ENCODE peak calls at places on chromosomes 1 and 21, in four cellular contexts. G is GM06990, Q is pancreas, P is cardiac muscle cell. V is an unnamed sample.
A peak's percentile ranks its signal among the peaks of the same experiment; 100 is the strongest.

GRCh38 chr1:17624540-17625256 is 85.2 kb downstream of the ARHGEF10L start:
- DNase-seq in G (no peak), Q (no peak), P (peak; percentile 46), V (no peak)

GRCh38 chr1:45954401-45954847 is 151.0 kb downstream of the MAST2 start:
- DNase-seq in G (no peak), Q (peak; percentile 40), P (peak; percentile 70), V (no peak)

GRCh38 chr21:38352536-38353219 is 95.9 kb downstream of the KCNJ15 start:
- DNase-seq in G (no peak), Q (peak; percentile 45), P (peak; percentile 80), V (peak; percentile 71)

GRCh38 chr1:2376261-2376741 is 15.1 kb downstream of the MORN1 start:
- DNase-seq in G (no peak), Q (no peak), P (no peak), V (no peak)

GRCh38 chr1:53946252-53947171 is at the start of gene LRRC42:
- DNase-seq in G (no peak), Q (no peak), P (no peak), V (no peak)

GRCh38 chr1:87201768-87202167 is 126.9 kb upstream of the LMO4 start:
- DNase-seq in G (no peak), Q (no peak), P (no peak), V (no peak)

GRCh38 chr1:74436078-74436477 is 76.3 kb downstream of the LRRC53 start:
- DNase-seq in G (no peak), Q (no peak), P (no peak), V (no peak)

GRCh38 chr1:6688757-6689156 is 12.9 kb downstream of the DNAJC11 start:
- DNase-seq in G (no peak), Q (no peak), P (peak; percentile 11), V (no peak)

GRCh38 chr1:163820190-163820589 is 498.4 kb downstream of the NUF2 start:
- DNase-seq in G (no peak), Q (no peak), P (peak; percentile 10), V (no peak)

GRCh38 chr1:29673669-29674624 is 437.6 kb downstream of the PTPRU start:
- DNase-seq in G (no peak), Q (no peak), P (no peak), V (no peak)

GRCh38 chr1:228108742-228109072 is 392 bp downstream of the MRPL55 start:
- DNase-seq in G (no peak), Q (no peak), P (no peak), V (no peak)

GRCh38 chr1:12290828-12291227 is 61.0 kb downstream of the VPS13D start:
- DNase-seq in G (no peak), Q (no peak), P (no peak), V (no peak)

GRCh38 chr1:82836246-82836645 is 1035.5 kb downstream of the ADGRL2 start:
- DNase-seq in G (no peak), Q (no peak), P (no peak), V (no peak)

GRCh38 chr1:205191617-205192016 is 19.9 kb downstream of the DSTYK start:
- DNase-seq in G (no peak), Q (no peak), P (no peak), V (no peak)

GRCh38 chr1:237671262-237671661 is 219.5 kb downstream of the ZP4 start:
- DNase-seq in G (no peak), Q (no peak), P (peak; percentile 7), V (no peak)

GRCh38 chr1:202860744-202861419 is 28.1 kb downstream of the RABIF start:
- DNase-seq in G (peak; percentile 29), Q (peak; percentile 65), P (peak; percentile 42), V (peak; percentile 52)

GRCh38 chr1:159008744-159009188 is 941 bp upstream of the IFI16 start:
- DNase-seq in G (peak; percentile 46), Q (no peak), P (peak; percentile 31), V (no peak)

GRCh38 chr1:50968021-50968883 is 1.8 kb upstream of the CDKN2C start:
- DNase-seq in G (peak; percentile 92), Q (peak; percentile 93), P (peak; percentile 96), V (peak; percentile 69)

GRCh38 chr1:210698661-210699060 is 370.0 kb downstream of the HHAT start:
- DNase-seq in G (no peak), Q (no peak), P (no peak), V (no peak)

GRCh38 chr1:24186993-24187790 is at the start of gene IFNLR1:
- DNase-seq in G (peak; percentile 90), Q (peak; percentile 81), P (peak; percentile 26), V (no peak)

GRCh38 chr1:53644909-53645689 is 93.9 kb downstream of the GLIS1 start:
- DNase-seq in G (no peak), Q (no peak), P (peak; percentile 6), V (no peak)

GRCh38 chr1:18736958-18737357 is 106.3 kb downstream of the PAX7 start:
- DNase-seq in G (no peak), Q (no peak), P (no peak), V (no peak)

GRCh38 chr1:5809207-5809788 is 182.9 kb downstream of the NPHP4 start:
- DNase-seq in G (no peak), Q (no peak), P (no peak), V (no peak)

GRCh38 chr1:41848216-41848952 is 70.3 kb downstream of the HIVEP3 start:
- DNase-seq in G (no peak), Q (no peak), P (no peak), V (no peak)